ENCODE peak calls at places on chromosomes 12 and 14, in four cellular contexts. J is AG09309, Z is left lung, X is uterus. B is an unnamed sample.

GRCh38 chr14:93239869-93240677 is 33.0 kb downstream of the UBR7 start:
- DNase-seq in Z (no peak), X (no peak), J (peak), B (no peak)

GRCh38 chr12:6549379-6550151 is 6.3 kb downstream of the IFFO1 start:
- DNase-seq in J (no peak), Z (peak), X (no peak), B (no peak)

GRCh38 chr12:123267991-123268843 is 3.4 kb downstream of the CDK2AP1 start:
- DNase-seq in Z (peak), J (no peak), X (no peak), B (no peak)

GRCh38 chr12:2640709-2641108 is 154.1 kb upstream of the FKBP4 start:
- DNase-seq in J (peak), X (peak), Z (no peak), B (no peak)

GRCh38 chr12:57803317-57803893 is 15.1 kb downstream of the AVIL start:
- DNase-seq in X (peak), J (peak), Z (no peak), B (no peak)

GRCh38 chr14:45891417-45892080 is 638.5 kb upstream of the MIS18BP1 start:
- DNase-seq in X (peak), Z (peak), J (no peak), B (no peak)

GRCh38 chr12:113649256-113649830 is 177.7 kb upstream of the LHX5 start:
- DNase-seq in X (no peak), Z (no peak), J (no peak), B (no peak)

GRCh38 chr14:24232645-24233537 is at the start of gene GMPR2:
- DNase-seq in Z (no peak), J (no peak), X (no peak), B (no peak)

GRCh38 chr14:22977684-22978486 is 4.5 kb downstream of the AJUBA start:
- DNase-seq in Z (peak), J (no peak), X (peak), B (peak)

GRCh38 chr12:120831648-120832267 is 72.4 kb downstream of the SPPL3 start:
- DNase-seq in J (no peak), X (no peak), Z (no peak), B (no peak)

GRCh38 chr14:41749425-41749824 is 142.7 kb downstream of the LRFN5 start:
- DNase-seq in Z (no peak), J (no peak), X (no peak), B (no peak)

GRCh38 chr12:113932411-113933196 is 33.5 kb downstream of the RBM19 start:
- DNase-seq in Z (no peak), X (peak), J (no peak), B (no peak)

GRCh38 chr14:105092912-105093425 is 27.7 kb upstream of the GPR132 start:
- DNase-seq in X (peak), J (no peak), Z (peak), B (peak)

GRCh38 chr14:38184132-38184531 is 23.6 kb upstream of the SSTR1 start:
- DNase-seq in J (no peak), Z (no peak), X (no peak), B (no peak)

GRCh38 chr14:104688755-104689619 is at the start of gene INF2:
- DNase-seq in X (peak), J (no peak), Z (peak), B (no peak)

GRCh38 chr14:81323621-81324400 is 76.3 kb downstream of the STON2 start:
- DNase-seq in Z (peak), X (no peak), J (no peak), B (no peak)

GRCh38 chr12:79174656-79175055 is 310.1 kb downstream of the SYT1 start:
- DNase-seq in X (no peak), Z (no peak), J (peak), B (no peak)

GRCh38 chr14:54845616-54846015 is 57.0 kb downstream of the GCH1 start:
- DNase-seq in J (no peak), Z (no peak), X (no peak), B (no peak)

GRCh38 chr12:2307550-2307949 is 254.8 kb downstream of the CACNA1C start:
- DNase-seq in X (no peak), Z (no peak), J (no peak), B (no peak)

GRCh38 chr14:80404413-80404812 is 193.1 kb upstream of the DIO2 start:
- DNase-seq in Z (no peak), X (no peak), J (no peak), B (no peak)

GRCh38 chr12:107448198-107448597 is 237.4 kb upstream of the PWP1 start:
- DNase-seq in J (no peak), Z (no peak), X (no peak), B (no peak)

GRCh38 chr12:130203151-130203550 is 40.9 kb downstream of the FZD10 start:
- DNase-seq in Z (no peak), X (no peak), J (no peak), B (no peak)

GRCh38 chr12:78442454-78442801 is 422.1 kb upstream of the SYT1 start:
- DNase-seq in J (peak), X (no peak), Z (no peak), B (no peak)

GRCh38 chr14:97499790-97500481 is 702.8 kb downstream of the VRK1 start:
- DNase-seq in J (no peak), X (no peak), Z (no peak), B (no peak)

GRCh38 chr12:53352331-53353258 is 16.4 kb upstream of the SP7 start:
- DNase-seq in X (peak), Z (no peak), J (peak), B (peak)

GRCh38 chr14:63383776-63384367 is 65.1 kb upstream of the GPHB5 start:
- DNase-seq in Z (no peak), X (no peak), J (no peak), B (no peak)

GRCh38 chr12:88623777-88624548 is 43.7 kb upstream of the KITLG start:
- DNase-seq in Z (no peak), X (no peak), J (no peak), B (no peak)

GRCh38 chr14:105581551-105582341 is 55.4 kb downstream of the TMEM121 start:
- DNase-seq in Z (peak), X (no peak), J (no peak), B (peak)

GRCh38 chr12:46770501-46771183 is 55.2 kb downstream of the SLC38A4 start:
- DNase-seq in Z (no peak), J (no peak), X (no peak), B (no peak)

GRCh38 chr14:50018236-50019210 is 97.8 kb downstream of the VCPKMT start:
- DNase-seq in Z (no peak), X (peak), J (no peak), B (no peak)

GRCh38 chr12:113445544-113446176 is 23.5 kb downstream of the SDSL start:
- DNase-seq in Z (no peak), J (no peak), X (no peak), B (no peak)

GRCh38 chr14:50299585-50299984 is 12.4 kb downstream of the L2HGDH start:
- DNase-seq in Z (no peak), X (no peak), J (no peak), B (no peak)

GRCh38 chr14:93343797-93344196 is 3.2 kb upstream of the COX8C start:
- DNase-seq in X (no peak), Z (no peak), J (no peak), B (no peak)

GRCh38 chr12:13125996-13126395 is 22.5 kb upstream of the GSG1 start:
- DNase-seq in Z (no peak), J (no peak), X (no peak), B (no peak)

GRCh38 chr14:54600685-54601084 is 33.8 kb downstream of the SAMD4A start:
- DNase-seq in X (no peak), Z (no peak), J (peak), B (no peak)

GRCh38 chr14:101426466-101426865 is 134.8 kb upstream of the DIO3 start:
- DNase-seq in Z (no peak), X (no peak), J (no peak), B (no peak)

GRCh38 chr12:62660763-62661162 is 194.1 kb downstream of the MON2 start:
- DNase-seq in X (no peak), Z (no peak), J (peak), B (no peak)

GRCh38 chr14:94051115-94051514 is 25.0 kb downstream of the OTUB2 start:
- DNase-seq in Z (no peak), J (no peak), X (peak), B (peak)

GRCh38 chr14:105326891-105327694 is 12.5 kb downstream of the PACS2 start:
- DNase-seq in Z (peak), X (no peak), J (no peak), B (no peak)

GRCh38 chr12:818733-819132 is 66.4 kb downstream of the WNK1 start:
- DNase-seq in J (no peak), X (no peak), Z (no peak), B (no peak)
- TF ChIP-seq CTCF in J (no peak), X (no peak), Z (no peak), B (peak)

DNA sequence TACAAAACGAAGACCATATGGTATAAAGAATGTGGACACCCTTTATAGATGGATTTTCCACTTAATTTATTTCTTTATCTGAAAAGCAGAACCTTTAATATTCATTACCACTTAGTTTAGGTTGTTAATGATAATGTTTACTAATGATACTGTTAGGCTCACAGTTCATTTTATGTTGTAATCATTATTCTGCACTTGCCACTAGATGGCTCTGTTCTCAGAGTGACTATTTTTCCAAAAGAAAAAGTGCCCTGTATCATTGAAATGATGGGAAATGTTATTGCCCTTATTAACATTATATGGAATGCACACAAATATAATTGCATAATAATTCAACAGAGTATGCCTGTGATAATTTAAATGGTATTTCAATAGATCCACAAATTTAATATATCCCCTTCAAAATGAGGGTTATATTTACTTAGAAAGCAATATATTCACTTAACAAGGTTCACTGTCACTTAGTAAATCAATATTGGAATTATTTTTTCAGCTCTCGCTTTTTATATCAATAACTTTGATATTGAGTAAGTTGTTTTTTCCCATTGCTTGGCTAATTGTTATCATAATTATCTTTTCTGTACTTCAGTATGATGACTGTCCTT is 95.7 kb downstream of the PDE3A start:
- DNase-seq in Z (no peak), J (no peak), X (no peak), B (no peak)
- TF ChIP-seq CTCF in Z (peak), J (peak), X (peak), B (peak)

GRCh38 chr14:67416810-67417209 is 4.8 kb upstream of the PLEK2 start:
- DNase-seq in Z (no peak), X (no peak), J (no peak), B (no peak)
- TF ChIP-seq CTCF in Z (no peak), X (no peak), J (no peak), B (no peak)

GRCh38 chr12:22860926-22861325 is 236.0 kb downstream of the ETNK1 start:
- DNase-seq in X (no peak), J (no peak), Z (no peak), B (no peak)
- TF ChIP-seq CTCF in X (no peak), J (no peak), Z (no peak), B (no peak)

GRCh38 chr12:127943481-127944210 is 323.3 kb upstream of the TMEM132C start:
- DNase-seq in Z (no peak), X (no peak), J (no peak), B (no peak)

GRCh38 chr12:127944211-127944899 is 322.6 kb upstream of the TMEM132C start:
- DNase-seq in X (no peak), J (no peak), Z (no peak), B (no peak)

GRCh38 chr12:127941332-127941731 is 325.6 kb upstream of the TMEM132C start:
- DNase-seq in X (no peak), Z (no peak), J (no peak), B (no peak)

GRCh38 chr12:127942981-127943380 is 324.0 kb upstream of the TMEM132C start:
- DNase-seq in J (no peak), X (no peak), Z (no peak), B (no peak)
- TF ChIP-seq CTCF in J (no peak), X (no peak), Z (no peak), B (no peak)

DNA sequence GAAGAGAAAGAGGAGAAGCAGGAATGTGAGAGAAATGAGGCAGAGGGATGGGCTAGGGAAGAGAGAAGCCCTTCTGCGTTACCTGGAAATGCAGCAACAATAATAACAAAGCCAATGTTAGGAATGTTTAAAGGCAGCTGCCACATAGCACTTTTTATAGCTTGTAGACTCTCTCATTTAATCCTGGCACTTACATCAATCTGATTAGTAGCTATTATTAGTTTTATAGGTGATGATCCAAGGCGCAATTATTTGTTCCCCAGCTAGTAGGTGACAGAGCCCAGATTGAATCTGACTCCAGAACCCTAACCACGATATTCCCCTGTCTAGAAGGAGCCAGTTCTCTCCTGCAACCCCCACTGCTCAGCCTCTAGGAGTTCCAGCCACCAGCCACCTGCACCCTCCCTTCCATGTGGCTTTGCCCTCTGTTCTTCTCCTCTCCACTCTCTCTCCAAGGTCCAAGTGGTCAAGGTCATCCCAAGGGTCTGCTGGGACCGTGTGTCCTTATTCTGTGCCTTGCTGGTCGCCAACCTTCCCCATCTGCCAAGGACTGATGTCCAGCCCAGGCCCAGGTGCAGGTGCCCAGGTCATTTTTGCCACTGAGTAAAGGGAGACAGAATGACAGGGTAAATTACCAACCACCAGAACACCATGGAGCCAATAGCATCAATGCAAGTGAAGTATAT is 29.4 kb upstream of the CIPC start:
- DNase-seq in J (no peak), X (no peak), Z (no peak), B (no peak)
- TF ChIP-seq CTCF in J (no peak), X (no peak), Z (no peak), B (no peak)